ENCODE peak calls at places on chromosomes 16 and 17, in seven cellular contexts. F, B, P, K, U, R and J are unnamed samples.
A peak's percentile ranks its signal among the peaks of the same experiment; 100 is the strongest.

GRCh38 chr17:81386646-81387234 is 8.5 kb upstream of the BAHCC1 start:
- DNase-seq in F (no peak), R (no peak), K (peak; percentile 46), U (peak; percentile 55), B (peak; percentile 85), P (no peak), J (no peak)

GRCh38 chr17:30197416-30197815 is 38.1 kb downstream of the SLC6A4 start:
- DNase-seq in R (no peak), K (no peak), U (no peak), F (no peak), B (no peak), P (no peak), J (no peak)

GRCh38 chr17:979539-980405 is at the start of gene NXN:
- DNase-seq in R (peak; percentile 71), B (peak; percentile 94), F (peak; percentile 53), K (peak; percentile 69), U (peak; percentile 96), P (peak; percentile 73), J (peak; percentile 66)

GRCh38 chr17:55005520-55005919 is 37.0 kb downstream of the STXBP4 start:
- DNase-seq in F (no peak), R (no peak), U (no peak), K (peak; percentile 15), P (no peak), B (no peak), J (peak; percentile 26)

GRCh38 chr16:3458852-3459361 is 15.4 kb downstream of the NAA60 start:
- DNase-seq in R (no peak), P (no peak), K (no peak), F (no peak), U (no peak), B (no peak), J (peak; percentile 47)

GRCh38 chr17:74767111-74767516 is 9.0 kb downstream of the NAT9 start:
- DNase-seq in B (no peak), P (no peak), F (no peak), U (no peak), K (no peak), R (no peak), J (no peak)

GRCh38 chr17:77376795-77377751 is 236.3 kb downstream of the SEC14L1 start:
- DNase-seq in B (peak; percentile 75), F (peak; percentile 50), R (no peak), U (no peak), K (peak; percentile 100), P (no peak), J (no peak)

GRCh38 chr17:8122923-8123694 is 797 bp downstream of the HES7 start:
- DNase-seq in R (no peak), F (no peak), P (peak; percentile 69), K (no peak), U (peak; percentile 28), B (no peak), J (peak; percentile 68)

GRCh38 chr16:50457423-50457822 is 88.6 kb upstream of the BRD7 start:
- DNase-seq in U (no peak), B (peak; percentile 16), F (no peak), P (no peak), R (no peak), K (no peak), J (no peak)

GRCh38 chr16:35011-35775 is 18.2 kb downstream of the POLR3K start:
- DNase-seq in R (no peak), F (no peak), U (no peak), B (no peak), K (no peak), P (peak; percentile 40), J (no peak)

GRCh38 chr16:66262253-66263167 is 104.0 kb upstream of the CDH5 start:
- DNase-seq in U (no peak), B (no peak), P (no peak), R (no peak), F (no peak), K (no peak), J (peak; percentile 59)

GRCh38 chr16:16797239-16797638 is 418.3 kb downstream of the NPIPA7 start:
- DNase-seq in R (no peak), P (no peak), U (no peak), F (no peak), K (no peak), B (no peak), J (no peak)

GRCh38 chr17:63138713-63139112 is 172.7 kb downstream of the TANC2 start:
- DNase-seq in R (no peak), K (no peak), B (no peak), F (no peak), U (no peak), P (no peak), J (peak; percentile 36)

GRCh38 chr17:17739388-17740066 is 58.3 kb downstream of the RAI1 start:
- DNase-seq in K (peak; percentile 79), B (no peak), P (no peak), R (peak; percentile 69), U (no peak), F (no peak), J (peak; percentile 76)

GRCh38 chr17:78034429-78035091 is 76.1 kb downstream of the TNRC6C start:
- DNase-seq in R (no peak), B (no peak), U (no peak), K (no peak), P (no peak), F (no peak), J (peak; percentile 40)

GRCh38 chr17:57966246-57966645 is 11.0 kb upstream of the CUEDC1 start:
- DNase-seq in K (no peak), B (no peak), F (no peak), U (no peak), P (no peak), R (no peak), J (no peak)

GRCh38 chr16:86011532-86011931 is 112.6 kb downstream of the IRF8 start:
- DNase-seq in F (no peak), R (no peak), B (no peak), U (no peak), P (no peak), K (no peak), J (no peak)

GRCh38 chr16:73231969-73232554 is 184.1 kb upstream of the ZFHX3 start:
- DNase-seq in K (no peak), F (no peak), R (no peak), U (no peak), P (no peak), B (no peak), J (no peak)